ENCODE peak calls at places on chromosome X, in four cellular contexts. One of them, this sample, is unnamed.

GRCh38 chrX:9729161-9729885 is 36.3 kb downstream of the GPR143 start:
- DNase-seq in GM12878: no peak
- DNase-seq in K562: no peak
- DNase-seq in HepG2: peak
- DNase-seq in this sample: no peak

GRCh38 chrX:6383911-6384310 is 151.0 kb downstream of the VCX3A start:
- DNase-seq in GM12878: no peak
- DNase-seq in K562: no peak
- DNase-seq in HepG2: no peak
- DNase-seq in this sample: no peak

GRCh38 chrX:9240956-9241355 is 207.0 kb upstream of the FAM9B start:
- DNase-seq in GM12878: no peak
- DNase-seq in K562: no peak
- DNase-seq in HepG2: no peak
- DNase-seq in this sample: no peak

GRCh38 chrX:107565916-107566602 is 62.3 kb upstream of the PRPS1 start:
- DNase-seq in GM12878: no peak
- DNase-seq in K562: no peak
- DNase-seq in HepG2: peak
- DNase-seq in this sample: peak

GRCh38 chrX:105653891-105654290 is 168.4 kb upstream of the NRK start:
- DNase-seq in GM12878: no peak
- DNase-seq in K562: no peak
- DNase-seq in HepG2: no peak
- DNase-seq in this sample: no peak

GRCh38 chrX:25020391-25021131 is 4.8 kb upstream of the ARX start:
- DNase-seq in GM12878: no peak
- DNase-seq in K562: peak
- DNase-seq in HepG2: no peak
- DNase-seq in this sample: peak

GRCh38 chrX:130654409-130654970 is 248.5 kb downstream of the ENOX2 start:
- DNase-seq in GM12878: no peak
- DNase-seq in K562: no peak
- DNase-seq in HepG2: no peak
- DNase-seq in this sample: no peak

GRCh38 chrX:103817502-103817901 is 14.6 kb downstream of the RAB9B start:
- DNase-seq in GM12878: peak
- DNase-seq in K562: peak
- DNase-seq in HepG2: peak
- DNase-seq in this sample: peak

GRCh38 chrX:108516184-108516583 is 76.5 kb downstream of the COL4A5 start:
- DNase-seq in GM12878: no peak
- DNase-seq in K562: no peak
- DNase-seq in HepG2: peak
- DNase-seq in this sample: no peak

GRCh38 chrX:78029663-78030062 is 60.2 kb upstream of the PGAM4 start:
- DNase-seq in GM12878: no peak
- DNase-seq in K562: peak
- DNase-seq in HepG2: peak
- DNase-seq in this sample: peak

GRCh38 chrX:70009049-70009448 is 40.7 kb downstream of the AWAT2 start:
- DNase-seq in GM12878: no peak
- DNase-seq in K562: no peak
- DNase-seq in HepG2: no peak
- DNase-seq in this sample: no peak

GRCh38 chrX:103376979-103377324 is 614 bp downstream of the BEX3 start:
- DNase-seq in GM12878: no peak
- DNase-seq in K562: no peak
- DNase-seq in HepG2: no peak
- DNase-seq in this sample: peak

GRCh38 chrX:92351531-92351930 is 572.4 kb downstream of the PCDH11X start:
- DNase-seq in GM12878: no peak
- DNase-seq in K562: no peak
- DNase-seq in HepG2: no peak
- DNase-seq in this sample: no peak

GRCh38 chrX:123817288-123817894 is 42.5 kb upstream of the XIAP start:
- DNase-seq in GM12878: no peak
- DNase-seq in K562: no peak
- DNase-seq in HepG2: no peak
- DNase-seq in this sample: no peak

GRCh38 chrX:1388651-1389050 is 3.3 kb downstream of the SLC25A6 start:
- DNase-seq in GM12878: no peak
- DNase-seq in K562: no peak
- DNase-seq in HepG2: no peak
- DNase-seq in this sample: no peak

GRCh38 chrX:45623266-45623665 is 422.6 kb upstream of the DIPK2B start:
- DNase-seq in GM12878: no peak
- DNase-seq in K562: no peak
- DNase-seq in HepG2: no peak
- DNase-seq in this sample: no peak

GRCh38 chrX:145405012-145405411 is 157.7 kb downstream of the SPANXN1 start:
- DNase-seq in GM12878: no peak
- DNase-seq in K562: peak
- DNase-seq in HepG2: peak
- DNase-seq in this sample: peak

GRCh38 chrX:38287669-38288068 is 39.6 kb downstream of the RPGR start:
- DNase-seq in GM12878: no peak
- DNase-seq in K562: no peak
- DNase-seq in HepG2: no peak
- DNase-seq in this sample: no peak

GRCh38 chrX:46376246-46376885 is 168.9 kb downstream of the ZNF674 start:
- DNase-seq in GM12878: no peak
- DNase-seq in K562: no peak
- DNase-seq in HepG2: peak
- DNase-seq in this sample: peak

GRCh38 chrX:130299279-130300009 is 30.7 kb upstream of the ZNF280C start:
- DNase-seq in GM12878: no peak
- DNase-seq in K562: no peak
- DNase-seq in HepG2: no peak
- DNase-seq in this sample: no peak

GRCh38 chrX:153590961-153591956 is 7.7 kb downstream of the CCNQ start:
- DNase-seq in GM12878: no peak
- DNase-seq in K562: no peak
- DNase-seq in HepG2: no peak
- DNase-seq in this sample: no peak

GRCh38 chrX:74535633-74536141 is 78.7 kb downstream of the RLIM start:
- DNase-seq in GM12878: no peak
- DNase-seq in K562: peak
- DNase-seq in HepG2: peak
- DNase-seq in this sample: peak

GRCh38 chrX:24131476-24131875 is 18.1 kb upstream of the ZFX start:
- DNase-seq in GM12878: no peak
- DNase-seq in K562: no peak
- DNase-seq in HepG2: no peak
- DNase-seq in this sample: no peak

GRCh38 chrX:10892605-10893225 is 218.4 kb upstream of the HCCS start:
- DNase-seq in GM12878: no peak
- DNase-seq in K562: no peak
- DNase-seq in HepG2: no peak
- DNase-seq in this sample: no peak

GRCh38 chrX:154805696-154806091 is 409 bp upstream of the MPP1 start:
- DNase-seq in GM12878: no peak
- DNase-seq in K562: no peak
- DNase-seq in HepG2: no peak
- DNase-seq in this sample: no peak

GRCh38 chrX:119266364-119266995 is 30.4 kb downstream of the PGRMC1 start:
- DNase-seq in GM12878: no peak
- DNase-seq in K562: peak
- DNase-seq in HepG2: peak
- DNase-seq in this sample: peak

GRCh38 chrX:46168254-46168653 is 377.0 kb downstream of the ZNF674 start:
- DNase-seq in GM12878: no peak
- DNase-seq in K562: no peak
- DNase-seq in HepG2: no peak
- DNase-seq in this sample: no peak

GRCh38 chrX:24643116-24643515 is 4.0 kb downstream of the PCYT1B start:
- DNase-seq in GM12878: no peak
- DNase-seq in K562: peak
- DNase-seq in HepG2: no peak
- DNase-seq in this sample: no peak

GRCh38 chrX:110428144-110428543 is 69.5 kb downstream of the RTL9 start:
- DNase-seq in GM12878: no peak
- DNase-seq in K562: no peak
- DNase-seq in HepG2: no peak
- DNase-seq in this sample: no peak

GRCh38 chrX:134528936-134529335 is 69.0 kb downstream of the HPRT1 start:
- DNase-seq in GM12878: no peak
- DNase-seq in K562: no peak
- DNase-seq in HepG2: no peak
- DNase-seq in this sample: no peak

GRCh38 chrX:137052641-137053235 is 18.9 kb upstream of the GPR101 start:
- DNase-seq in GM12878: no peak
- DNase-seq in K562: no peak
- DNase-seq in HepG2: no peak
- DNase-seq in this sample: no peak

GRCh38 chrX:85243761-85244410 is at the start of the genes SATL1 and ZNF711:
- DNase-seq in GM12878: no peak
- DNase-seq in K562: peak
- DNase-seq in HepG2: peak
- DNase-seq in this sample: peak

GRCh38 chrX:118780915-118781314 is 42.7 kb upstream of the ZCCHC12 start:
- DNase-seq in GM12878: no peak
- DNase-seq in K562: no peak
- DNase-seq in HepG2: no peak
- DNase-seq in this sample: no peak

GRCh38 chrX:38452603-38453002 is 100.2 kb downstream of the OTC start:
- DNase-seq in GM12878: no peak
- DNase-seq in K562: no peak
- DNase-seq in HepG2: no peak
- DNase-seq in this sample: no peak

GRCh38 chrX:23435575-23435974 is 100.9 kb downstream of the PTCHD1 start:
- DNase-seq in GM12878: no peak
- DNase-seq in K562: no peak
- DNase-seq in HepG2: no peak
- DNase-seq in this sample: no peak

GRCh38 chrX:129961180-129962083 is 21.0 kb upstream of the BCORL1 start:
- DNase-seq in GM12878: peak
- DNase-seq in K562: peak
- DNase-seq in HepG2: peak
- DNase-seq in this sample: peak

DNA sequence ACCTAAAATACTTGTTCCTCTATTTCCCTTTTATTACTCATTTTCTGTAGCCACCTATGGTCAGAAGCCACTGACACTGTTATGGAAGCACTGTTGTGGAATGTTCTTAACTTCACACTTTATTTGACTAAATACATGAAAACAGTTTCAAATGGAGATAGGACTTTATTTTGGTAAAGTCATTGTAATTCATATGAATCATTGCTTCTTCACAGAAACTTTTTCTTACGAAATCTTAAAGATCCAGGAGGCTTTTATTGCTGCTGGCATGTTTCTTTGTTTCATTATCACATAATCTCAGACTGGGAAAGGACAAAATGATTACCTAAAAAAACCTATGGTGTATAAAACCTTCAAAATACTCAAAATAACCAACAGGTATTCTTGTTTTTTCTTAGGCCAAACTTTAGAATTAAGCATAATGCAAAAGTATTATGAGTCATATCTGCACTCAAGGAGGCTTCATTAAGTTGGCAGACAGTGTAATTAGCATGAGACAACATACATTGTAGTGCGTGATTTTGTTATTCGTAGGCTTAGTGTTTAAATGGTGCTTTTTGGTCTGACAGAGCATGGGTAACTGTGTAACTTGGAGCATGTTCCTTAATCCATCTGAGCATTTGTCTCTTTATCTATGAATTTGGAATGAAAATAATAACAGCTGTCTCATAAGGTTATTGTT is 58.0 kb downstream of the SH3BGRL start:
- DNase-seq in GM12878: no peak
- DNase-seq in K562: no peak
- DNase-seq in HepG2: no peak
- DNase-seq in this sample: no peak
- TF ChIP-seq FOXM1 in GM12878: no peak
- TF ChIP-seq FOXM1 in K562: no peak
- TF ChIP-seq FOXM1 in HepG2: no peak
- TF ChIP-seq FOXM1 in this sample: no peak

DNA sequence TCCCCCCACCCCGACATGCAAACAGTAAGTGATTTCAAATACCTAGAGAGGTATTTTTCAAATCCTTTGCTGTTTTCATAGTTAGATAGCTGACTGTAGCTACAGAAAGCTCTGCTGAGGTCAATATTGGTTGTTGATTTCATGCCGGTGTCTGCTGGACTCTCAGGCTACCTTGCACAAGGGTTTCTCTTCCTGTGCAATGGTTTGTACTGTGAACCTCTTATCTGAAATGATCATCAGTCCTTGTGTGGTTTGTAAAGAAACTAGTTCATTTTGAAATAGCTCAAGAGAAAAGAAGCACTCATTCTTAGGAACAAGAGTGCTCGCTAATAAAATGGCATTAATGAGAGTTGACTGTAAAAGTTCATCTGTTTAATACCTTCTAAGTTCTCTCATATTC is 2.1 kb downstream of the MTM1 start:
- DNase-seq in GM12878: no peak
- DNase-seq in K562: no peak
- DNase-seq in HepG2: peak
- DNase-seq in this sample: no peak
- TF ChIP-seq BHLHE40 in GM12878: no peak
- TF ChIP-seq BHLHE40 in K562: no peak
- TF ChIP-seq BHLHE40 in HepG2: no peak
- TF ChIP-seq BHLHE40 in this sample: no peak

GRCh38 chrX:40646489-40647306 is 663 bp downstream of the CXorf38 start:
- DNase-seq in GM12878: no peak
- DNase-seq in K562: peak
- DNase-seq in HepG2: no peak
- DNase-seq in this sample: peak
- TF ChIP-seq FOXM1 in GM12878: no peak
- TF ChIP-seq FOXM1 in K562: no peak
- TF ChIP-seq FOXM1 in HepG2: no peak
- TF ChIP-seq FOXM1 in this sample: no peak

DNA sequence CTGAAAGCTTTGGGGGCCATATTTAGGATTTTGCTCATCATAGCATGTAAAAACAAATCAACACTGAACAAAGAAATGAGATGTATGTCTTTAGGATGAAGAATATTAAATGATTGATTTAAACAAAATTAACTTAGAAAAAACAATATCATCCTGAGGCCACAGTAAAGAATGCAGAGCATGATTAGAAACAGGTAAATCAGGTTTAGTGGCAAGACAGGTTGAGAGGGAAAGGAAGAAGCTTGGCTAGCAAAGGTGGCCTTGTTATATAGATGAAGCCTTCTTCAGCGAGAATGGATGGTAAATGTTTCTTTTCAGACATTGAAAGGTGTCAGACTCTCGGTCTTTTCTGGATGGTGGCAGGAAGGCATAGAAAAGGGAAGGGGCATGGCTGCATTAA is 11.9 kb upstream of the MAGEB16 start:
- DNase-seq in GM12878: no peak
- DNase-seq in K562: no peak
- DNase-seq in HepG2: no peak
- DNase-seq in this sample: no peak
- TF ChIP-seq BHLHE40 in GM12878: no peak
- TF ChIP-seq BHLHE40 in K562: no peak
- TF ChIP-seq BHLHE40 in HepG2: no peak
- TF ChIP-seq BHLHE40 in this sample: no peak

GRCh38 chrX:13468096-13468495 is 101.3 kb upstream of the EGFL6 start:
- DNase-seq in GM12878: no peak
- DNase-seq in K562: no peak
- DNase-seq in HepG2: no peak
- DNase-seq in this sample: no peak
- TF ChIP-seq FOXM1 in GM12878: no peak
- TF ChIP-seq FOXM1 in K562: no peak
- TF ChIP-seq FOXM1 in HepG2: no peak
- TF ChIP-seq FOXM1 in this sample: no peak

GRCh38 chrX:72026341-72027023 is 105.2 kb downstream of the RTL5 start:
- DNase-seq in GM12878: no peak
- DNase-seq in K562: no peak
- DNase-seq in HepG2: no peak
- DNase-seq in this sample: no peak
- TF ChIP-seq BHLHE40 in GM12878: no peak
- TF ChIP-seq BHLHE40 in K562: no peak
- TF ChIP-seq BHLHE40 in HepG2: no peak
- TF ChIP-seq BHLHE40 in this sample: no peak

This sample was measured in HEK293T.